ENCODE peak calls at places on chromosomes 3 and 15, in eight cellular contexts. K, T, N, R, F, V, O and I are unnamed samples.

GRCh38 chr3:40310690-40311089 is 1.2 kb downstream of the EIF1B start:
- DNase-seq in K (no peak), T (no peak), N (no peak), R (no peak), F (peak), V (no peak), O (no peak), I (peak)

GRCh38 chr3:41350441-41350840 is 151.1 kb downstream of the CTNNB1 start:
- DNase-seq in K (no peak), T (no peak), N (peak), R (no peak), F (peak), V (peak), O (no peak), I (no peak)

GRCh38 chr15:101123222-101123910 is 128.5 kb downstream of the CHSY1 start:
- DNase-seq in K (no peak), T (no peak), N (no peak), R (no peak), F (peak), V (peak), O (no peak), I (no peak)

GRCh38 chr3:49410102-49410843 is 1.5 kb downstream of the RHOA start:
- DNase-seq in K (no peak), T (no peak), N (no peak), R (no peak), F (no peak), V (no peak), O (no peak), I (no peak)

GRCh38 chr15:98609144-98609852 is 39.0 kb upstream of the IGF1R start:
- DNase-seq in K (peak), T (no peak), N (peak), R (no peak), F (peak), V (peak), O (no peak), I (peak)

GRCh38 chr3:128452120-128452519 is 14.6 kb downstream of the DNAJB8 start:
- DNase-seq in K (no peak), T (no peak), N (no peak), R (no peak), F (no peak), V (no peak), O (no peak), I (no peak)

GRCh38 chr3:132464066-132464465 is 46.8 kb downstream of the DNAJC13 start:
- DNase-seq in K (no peak), T (no peak), N (no peak), R (no peak), F (peak), V (peak), O (no peak), I (no peak)

GRCh38 chr15:98397411-98397810 is 250.9 kb upstream of the IGF1R start:
- DNase-seq in K (no peak), T (no peak), N (no peak), R (no peak), F (no peak), V (no peak), O (no peak), I (no peak)

GRCh38 chr3:120348065-120348980 is 831 bp downstream of the LRRC58 start:
- DNase-seq in K (no peak), T (peak), N (peak), R (peak), F (peak), V (no peak), O (peak), I (peak)

GRCh38 chr3:46114324-46114988 is 87.2 kb upstream of the XCR1 start:
- DNase-seq in K (no peak), T (no peak), N (peak), R (no peak), F (peak), V (peak), O (no peak), I (no peak)

GRCh38 chr3:115832265-115832664 is 209.0 kb downstream of the GAP43 start:
- DNase-seq in K (no peak), T (no peak), N (no peak), R (no peak), F (no peak), V (no peak), O (no peak), I (peak)

GRCh38 chr3:99966657-99967420 is 147.5 kb downstream of the FILIP1L start:
- DNase-seq in K (no peak), T (no peak), N (no peak), R (no peak), F (peak), V (peak), O (no peak), I (no peak)

GRCh38 chr15:26679927-26680326 is 92.9 kb downstream of the GABRB3 start:
- DNase-seq in K (no peak), T (no peak), N (no peak), R (no peak), F (no peak), V (no peak), O (no peak), I (no peak)

GRCh38 chr3:149572796-149573414 is 84.9 kb downstream of the WWTR1 start:
- DNase-seq in K (no peak), T (no peak), N (peak), R (no peak), F (peak), V (peak), O (no peak), I (no peak)

GRCh38 chr3:151227438-151228290 is 24.6 kb upstream of the GPR171 start:
- DNase-seq in K (peak), T (peak), N (peak), R (peak), F (peak), V (peak), O (peak), I (peak)

GRCh38 chr3:102741105-102741504 is 306.3 kb downstream of the ZPLD1 start:
- DNase-seq in K (peak), T (no peak), N (peak), R (no peak), F (no peak), V (no peak), O (no peak), I (peak)

GRCh38 chr15:95018888-95019545 is 787.7 kb downstream of the MCTP2 start:
- DNase-seq in K (no peak), T (no peak), N (peak), R (peak), F (peak), V (peak), O (peak), I (no peak)

GRCh38 chr3:165983284-165983683 is 146.1 kb upstream of the BCHE start:
- DNase-seq in K (no peak), T (no peak), N (no peak), R (no peak), F (no peak), V (peak), O (no peak), I (no peak)

GRCh38 chr15:74752486-74753395 is 4.1 kb downstream of the CYP1A2 start:
- DNase-seq in K (no peak), T (no peak), N (peak), R (no peak), F (peak), V (peak), O (no peak), I (no peak)

GRCh38 chr15:36005542-36005941 is 459.6 kb upstream of the DPH6 start:
- DNase-seq in K (no peak), T (no peak), N (peak), R (no peak), F (no peak), V (no peak), O (no peak), I (no peak)

GRCh38 chr15:55820043-55820442 is 77.1 kb upstream of the PRTG start:
- DNase-seq in K (no peak), T (no peak), N (no peak), R (no peak), F (no peak), V (no peak), O (no peak), I (no peak)

GRCh38 chr15:49987198-49987785 is 131.7 kb downstream of the ATP8B4 start:
- DNase-seq in K (no peak), T (no peak), N (no peak), R (no peak), F (peak), V (no peak), O (no peak), I (no peak)

GRCh38 chr3:50171540-50172301 is 16.6 kb downstream of the SEMA3F start:
- DNase-seq in K (no peak), T (peak), N (no peak), R (no peak), F (no peak), V (no peak), O (no peak), I (no peak)

GRCh38 chr3:33722626-33723370 is 4.7 kb upstream of the CLASP2 start:
- DNase-seq in K (no peak), T (no peak), N (no peak), R (no peak), F (peak), V (peak), O (no peak), I (no peak)

GRCh38 chr15:73996939-73997338 is 2.4 kb downstream of the PML start:
- DNase-seq in K (no peak), T (no peak), N (peak), R (no peak), F (no peak), V (no peak), O (peak), I (no peak)

GRCh38 chr15:73284073-73284472 is 84.7 kb downstream of the HCN4 start:
- DNase-seq in K (no peak), T (no peak), N (no peak), R (no peak), F (peak), V (peak), O (no peak), I (no peak)

GRCh38 chr3:64530434-64531049 is 157.3 kb downstream of the ADAMTS9 start:
- DNase-seq in K (peak), T (peak), N (peak), R (peak), F (peak), V (peak), O (peak), I (peak)

GRCh38 chr15:81469154-81469553 is 95.1 kb upstream of the TMC3 start:
- DNase-seq in K (no peak), T (no peak), N (peak), R (no peak), F (no peak), V (no peak), O (no peak), I (no peak)

GRCh38 chr3:169658311-169658931 is 5.1 kb downstream of the MECOM start:
- DNase-seq in K (no peak), T (no peak), N (no peak), R (no peak), F (peak), V (no peak), O (no peak), I (peak)

GRCh38 chr15:33045066-33045810 is 149.3 kb downstream of the FMN1 start:
- DNase-seq in K (no peak), T (no peak), N (no peak), R (no peak), F (peak), V (no peak), O (no peak), I (no peak)

GRCh38 chr3:52091566-52092290 is 35.4 kb upstream of the DUSP7 start:
- DNase-seq in K (no peak), T (no peak), N (no peak), R (no peak), F (peak), V (no peak), O (no peak), I (no peak)

GRCh38 chr3:150170843-150171513 is 200.3 kb upstream of the PFN2 start:
- DNase-seq in K (no peak), T (no peak), N (no peak), R (no peak), F (peak), V (no peak), O (peak), I (no peak)

GRCh38 chr3:178087376-178087775 is 448.9 kb upstream of the KCNMB2 start:
- DNase-seq in K (no peak), T (no peak), N (no peak), R (no peak), F (no peak), V (no peak), O (no peak), I (no peak)

DNA sequence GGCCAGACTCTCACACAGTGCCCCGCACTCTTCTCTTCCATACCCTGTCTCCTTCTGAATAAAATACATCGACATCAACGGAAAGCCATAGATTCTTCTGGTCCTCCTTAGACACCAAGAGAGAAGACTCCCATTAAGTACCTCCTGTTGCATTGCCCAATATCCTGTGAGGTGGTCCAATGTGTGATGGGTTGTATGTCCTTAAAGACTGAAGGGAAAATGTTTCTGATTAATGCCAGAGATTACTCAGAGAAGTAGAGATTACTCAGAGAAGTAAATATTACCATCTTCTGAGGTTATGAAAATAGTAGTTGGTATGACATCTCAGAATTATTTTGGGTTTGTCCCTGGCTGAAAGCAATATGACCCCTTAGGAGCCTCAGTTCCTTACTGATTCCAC is 60.8 kb upstream of the GALNT15 start:
- DNase-seq in K (no peak), T (no peak), N (peak), R (no peak), F (peak), V (peak), O (no peak), I (no peak)
- H3K9ac ChIP-seq in K (no peak), T (no peak), N (no peak), R (no peak), F (no peak), V (peak), O (no peak), I (no peak)

GRCh38 chr3:156952011-156952410 is 125.9 kb downstream of the LEKR1 start:
- DNase-seq in K (no peak), T (no peak), N (no peak), R (no peak), F (no peak), V (no peak), O (no peak), I (no peak)
- TF ChIP-seq CTCF in K (no peak), T (no peak), N (no peak), R (no peak), F (no peak), V (no peak), O (no peak), I (no peak)

DNA sequence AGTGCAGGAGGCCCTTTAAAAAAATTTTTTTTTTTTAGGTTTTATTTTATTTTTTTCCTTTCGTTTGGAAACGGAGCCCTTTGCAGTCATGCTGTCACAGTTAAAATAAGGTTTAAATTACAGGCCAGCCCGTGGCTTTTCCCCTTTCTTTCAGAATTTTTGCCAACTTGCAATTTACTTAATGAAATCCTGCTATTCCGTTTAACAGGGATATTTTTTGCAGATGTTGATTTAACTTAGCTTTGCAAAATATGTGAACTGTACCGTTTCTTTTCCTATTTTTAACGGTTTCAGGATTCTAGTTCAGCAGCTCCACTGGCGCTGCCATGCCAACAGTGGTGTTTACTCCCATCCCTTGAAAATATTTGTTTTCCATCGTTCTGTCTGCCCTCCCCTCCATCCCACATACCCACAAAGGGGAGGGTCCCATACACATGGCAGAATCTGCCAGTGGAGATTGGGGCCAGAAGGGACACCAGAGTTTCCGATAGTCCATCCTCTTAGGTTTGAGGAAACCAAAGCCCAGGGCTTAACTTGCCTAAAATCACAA is 54.3 kb downstream of the SMAD6 start:
- DNase-seq in K (no peak), T (no peak), N (no peak), R (no peak), F (no peak), V (no peak), O (no peak), I (no peak)
- H3K9ac ChIP-seq in K (no peak), T (no peak), N (no peak), R (no peak), F (no peak), V (no peak), O (no peak), I (no peak)

GRCh38 chr15:78907577-78907976 is 34.9 kb downstream of the MORF4L1 start:
- DNase-seq in K (no peak), T (no peak), N (no peak), R (no peak), F (no peak), V (no peak), O (no peak), I (peak)
- TF ChIP-seq CTCF in K (peak), T (no peak), N (peak), R (no peak), F (peak), V (peak), O (no peak), I (peak)

GRCh38 chr3:36744770-36745169 is 19.6 kb downstream of the DCLK3 start:
- DNase-seq in K (no peak), T (no peak), N (no peak), R (no peak), F (no peak), V (no peak), O (no peak), I (no peak)

GRCh38 chr3:36740822-36741221 is 23.5 kb downstream of the DCLK3 start:
- DNase-seq in K (no peak), T (no peak), N (no peak), R (no peak), F (no peak), V (no peak), O (no peak), I (no peak)

GRCh38 chr3:36743821-36744220 is 20.5 kb downstream of the DCLK3 start:
- DNase-seq in K (no peak), T (no peak), N (no peak), R (no peak), F (no peak), V (no peak), O (no peak), I (no peak)

GRCh38 chr3:36738701-36739100 is 25.7 kb downstream of the DCLK3 start:
- DNase-seq in K (no peak), T (no peak), N (no peak), R (no peak), F (no peak), V (no peak), O (no peak), I (no peak)

GRCh38 chr3:36741285-36741684 is 23.1 kb downstream of the DCLK3 start:
- DNase-seq in K (no peak), T (no peak), N (peak), R (no peak), F (peak), V (no peak), O (no peak), I (peak)
- H3K9ac ChIP-seq in K (no peak), T (no peak), N (no peak), R (no peak), F (no peak), V (no peak), O (no peak), I (no peak)

GRCh38 chr3:126342211-126342610 is 15.0 kb downstream of the KLF15 start:
- DNase-seq in K (no peak), T (no peak), N (no peak), R (no peak), F (no peak), V (no peak), O (no peak), I (no peak)

GRCh38 chr3:126341755-126342150 is 15.5 kb downstream of the KLF15 start:
- DNase-seq in K (no peak), T (no peak), N (no peak), R (no peak), F (no peak), V (no peak), O (no peak), I (no peak)

GRCh38 chr3:126344380-126345041 is 12.7 kb downstream of the KLF15 start:
- DNase-seq in K (no peak), T (peak), N (no peak), R (no peak), F (no peak), V (no peak), O (no peak), I (no peak)

GRCh38 chr3:126343675-126344074 is 13.5 kb downstream of the KLF15 start:
- DNase-seq in K (no peak), T (no peak), N (no peak), R (no peak), F (no peak), V (no peak), O (no peak), I (no peak)

GRCh38 chr3:126342991-126343661 is 14.1 kb downstream of the KLF15 start:
- DNase-seq in K (no peak), T (peak), N (no peak), R (peak), F (peak), V (peak), O (no peak), I (peak)
- TF ChIP-seq CTCF in K (peak), T (no peak), N (no peak), R (no peak), F (no peak), V (no peak), O (no peak), I (peak)

GRCh38 chr15:45457641-45458539 is 64.7 kb downstream of the SLC30A4 start:
- DNase-seq in K (peak), T (peak), N (peak), R (peak), F (peak), V (peak), O (peak), I (peak)
- H3K9ac ChIP-seq in K (no peak), T (peak), N (peak), R (no peak), F (peak), V (peak), O (peak), I (no peak)

GRCh38 chr3:121796970-121797369 is 37.9 kb downstream of the IQCB1 start:
- DNase-seq in K (no peak), T (no peak), N (no peak), R (no peak), F (no peak), V (no peak), O (peak), I (no peak)
- TF ChIP-seq CTCF in K (no peak), T (no peak), N (no peak), R (no peak), F (no peak), V (no peak), O (no peak), I (no peak)

GRCh38 chr15:90598053-90598577 is 68.4 kb downstream of the CRTC3 start:
- DNase-seq in K (no peak), T (peak), N (no peak), R (peak), F (no peak), V (no peak), O (no peak), I (peak)
- H3K9ac ChIP-seq in K (no peak), T (no peak), N (no peak), R (peak), F (no peak), V (no peak), O (no peak), I (no peak)